ENCODE peak calls at places on chromosomes 16 and 17, in seven cellular contexts. N is left ventricle myocardium inferior, M is psoas muscle, B is epithelial cell of esophagus, T is cardiac fibroblast, J is heart right ventricle, U is body of pancreas. A is an unnamed sample.

GRCh38 chr16:56576585-56577299 is 11.9 kb downstream of the MT4 start:
- DNase-seq in N (peak), M (peak), B (peak), T (peak), J (peak), U (peak), A (no peak)

GRCh38 chr17:37039269-37039668 is 90.5 kb downstream of the AATF start:
- DNase-seq in N (no peak), M (no peak), B (no peak), T (no peak), J (no peak), U (no peak), A (no peak)

GRCh38 chr16:11597737-11598136 is 11.0 kb upstream of the LITAF start:
- DNase-seq in N (no peak), M (no peak), B (no peak), T (peak), J (no peak), U (no peak), A (no peak)

GRCh38 chr17:49691086-49691676 is 13.3 kb upstream of the SPOP start:
- DNase-seq in N (no peak), M (no peak), B (no peak), T (peak), J (peak), U (no peak), A (peak)

GRCh38 chr16:67579686-67580085 is 17.4 kb downstream of the CTCF start:
- DNase-seq in N (no peak), M (no peak), B (no peak), T (no peak), J (no peak), U (no peak), A (no peak)

GRCh38 chr17:39461911-39462641 is 790 bp downstream of the CDK12 start:
- DNase-seq in N (no peak), M (peak), B (no peak), T (no peak), J (no peak), U (peak), A (peak)

GRCh38 chr17:9139695-9140094 is 118.4 kb downstream of the NTN1 start:
- DNase-seq in N (no peak), M (no peak), B (no peak), T (no peak), J (no peak), U (no peak), A (no peak)

GRCh38 chr17:78278139-78278741 is 46.8 kb downstream of the TMEM235 start:
- DNase-seq in N (no peak), M (peak), B (no peak), T (no peak), J (no peak), U (no peak), A (no peak)

GRCh38 chr16:11181889-11182279 is 74.1 kb downstream of the SOCS1 start:
- DNase-seq in N (no peak), M (no peak), B (no peak), T (peak), J (no peak), U (peak), A (no peak)

GRCh38 chr16:50642349-50642748 is 38.8 kb downstream of the SNX20 start:
- DNase-seq in N (no peak), M (no peak), B (no peak), T (no peak), J (no peak), U (no peak), A (no peak)
- H3K4me3 ChIP-seq in N (no peak), M (no peak), B (no peak), T (no peak), J (no peak), U (no peak), A (no peak)

GRCh38 chr17:40617678-40618240 is 29.9 kb downstream of the SMARCE1 start:
- DNase-seq in N (no peak), M (no peak), B (peak), T (no peak), J (no peak), U (no peak), A (no peak)

GRCh38 chr17:40614431-40615294 is 33.0 kb downstream of the SMARCE1 start:
- DNase-seq in N (no peak), M (no peak), B (no peak), T (no peak), J (no peak), U (no peak), A (no peak)

GRCh38 chr17:40616592-40616991 is 31.0 kb downstream of the SMARCE1 start:
- DNase-seq in N (no peak), M (no peak), B (no peak), T (no peak), J (no peak), U (no peak), A (no peak)

GRCh38 chr17:40615295-40615988 is 32.2 kb downstream of the SMARCE1 start:
- DNase-seq in N (no peak), M (no peak), B (peak), T (peak), J (no peak), U (peak), A (no peak)

DNA sequence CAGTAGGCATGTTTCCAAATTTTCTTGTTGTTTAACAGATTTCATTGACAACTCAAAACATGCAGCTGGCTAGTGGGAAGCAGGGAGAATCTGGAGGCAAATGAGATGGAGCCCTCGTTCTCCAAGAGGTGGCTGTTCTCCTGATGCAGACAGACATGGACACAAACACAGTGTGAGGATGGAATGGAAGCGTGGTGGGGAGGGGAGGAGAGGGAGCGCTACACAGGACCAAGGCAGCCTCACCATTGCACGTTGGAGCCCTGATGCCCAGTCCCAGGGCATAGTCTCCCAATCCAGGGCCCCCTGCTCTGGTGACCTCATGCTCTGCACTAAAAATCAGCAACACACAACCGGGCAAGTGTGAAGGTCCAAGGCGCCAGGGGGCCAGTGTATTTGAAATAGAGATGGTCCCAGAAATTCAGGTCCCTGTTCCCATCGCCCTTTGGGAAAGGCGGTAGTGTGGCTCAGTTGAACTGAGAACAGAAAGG is 31.6 kb downstream of the SMARCE1 start:
- DNase-seq in N (no peak), M (no peak), B (no peak), T (no peak), J (no peak), U (no peak), A (no peak)
- TF ChIP-seq CTCF in N (no peak), M (no peak), B (no peak), T (no peak), J (no peak), U (no peak), A (no peak)

DNA sequence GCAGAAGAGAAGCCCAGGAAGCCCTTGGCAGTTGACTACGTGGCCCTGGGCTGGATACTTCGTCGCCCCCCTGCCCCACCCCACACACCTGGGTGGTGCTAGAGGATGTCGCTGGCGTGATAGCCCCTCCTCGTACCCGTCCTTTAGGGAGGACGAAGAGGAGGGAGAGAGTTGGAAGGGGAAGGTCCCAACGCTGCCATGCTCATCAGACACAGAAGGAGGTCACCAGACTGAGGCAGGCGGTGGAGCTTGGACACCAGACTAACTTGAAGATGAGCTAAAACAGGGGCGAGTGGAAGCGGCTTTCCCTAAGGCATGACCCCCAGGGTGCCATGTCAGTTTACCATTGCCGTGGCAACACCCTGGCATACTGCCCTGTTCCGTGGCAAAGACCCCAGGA is 11.0 kb downstream of the AIPL1 start:
- DNase-seq in N (no peak), M (no peak), B (no peak), T (no peak), J (no peak), U (no peak), A (no peak)
- H3K4me3 ChIP-seq in N (no peak), M (no peak), B (no peak), T (no peak), J (no peak), U (no peak), A (no peak)

GRCh38 chr16:69064789-69065313 is 40.6 kb upstream of the HAS3 start:
- DNase-seq in N (no peak), M (peak), B (no peak), T (no peak), J (no peak), U (no peak), A (no peak)
- TF ChIP-seq CTCF in N (no peak), M (no peak), B (no peak), T (no peak), J (no peak), U (no peak), A (no peak)

DNA sequence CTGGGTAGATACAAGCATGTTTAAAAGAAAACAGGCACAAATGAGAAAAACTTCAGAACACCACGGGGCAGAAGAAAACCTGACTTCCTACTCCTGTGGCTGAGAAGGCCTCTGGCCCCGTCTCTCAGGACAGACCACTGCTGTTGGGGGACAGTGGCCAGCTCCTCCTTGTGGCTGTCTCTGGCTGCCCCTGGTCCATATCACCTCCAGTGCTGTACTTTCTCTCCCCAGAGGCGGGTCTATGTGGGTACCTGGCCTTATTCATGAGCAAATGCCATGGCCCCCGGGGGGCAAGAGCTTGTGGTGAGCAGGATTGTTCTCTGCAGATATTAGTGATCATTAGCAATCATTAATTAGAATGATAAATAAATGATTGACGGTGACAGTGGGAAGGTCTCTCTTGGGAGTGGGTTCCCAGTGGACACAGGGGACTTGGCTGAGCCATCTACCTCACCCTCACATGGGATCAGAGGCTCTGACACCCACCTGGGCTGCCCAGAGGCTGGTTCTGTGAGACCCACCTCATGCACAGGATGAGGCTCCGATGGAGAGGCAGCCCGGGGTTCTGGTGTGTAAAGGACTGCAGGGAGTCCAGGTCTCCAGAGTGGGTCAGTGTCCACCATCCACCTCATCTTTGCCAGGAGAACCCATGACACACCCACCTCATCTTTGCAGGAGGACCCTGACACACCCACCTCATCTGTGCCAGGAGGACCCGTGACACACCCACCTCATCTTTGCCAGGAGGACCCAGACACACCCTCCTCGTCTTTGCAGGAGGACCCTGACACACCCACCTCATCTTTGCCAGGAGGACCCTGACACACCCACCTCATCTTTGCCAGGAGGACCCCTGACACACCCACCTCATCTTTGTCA is 30.6 kb upstream of the CBFA2T3 start:
- DNase-seq in N (no peak), M (peak), B (no peak), T (no peak), J (no peak), U (no peak), A (no peak)
- H3K4me3 ChIP-seq in N (no peak), M (no peak), B (no peak), T (no peak), J (no peak), U (no peak), A (no peak)

DNA sequence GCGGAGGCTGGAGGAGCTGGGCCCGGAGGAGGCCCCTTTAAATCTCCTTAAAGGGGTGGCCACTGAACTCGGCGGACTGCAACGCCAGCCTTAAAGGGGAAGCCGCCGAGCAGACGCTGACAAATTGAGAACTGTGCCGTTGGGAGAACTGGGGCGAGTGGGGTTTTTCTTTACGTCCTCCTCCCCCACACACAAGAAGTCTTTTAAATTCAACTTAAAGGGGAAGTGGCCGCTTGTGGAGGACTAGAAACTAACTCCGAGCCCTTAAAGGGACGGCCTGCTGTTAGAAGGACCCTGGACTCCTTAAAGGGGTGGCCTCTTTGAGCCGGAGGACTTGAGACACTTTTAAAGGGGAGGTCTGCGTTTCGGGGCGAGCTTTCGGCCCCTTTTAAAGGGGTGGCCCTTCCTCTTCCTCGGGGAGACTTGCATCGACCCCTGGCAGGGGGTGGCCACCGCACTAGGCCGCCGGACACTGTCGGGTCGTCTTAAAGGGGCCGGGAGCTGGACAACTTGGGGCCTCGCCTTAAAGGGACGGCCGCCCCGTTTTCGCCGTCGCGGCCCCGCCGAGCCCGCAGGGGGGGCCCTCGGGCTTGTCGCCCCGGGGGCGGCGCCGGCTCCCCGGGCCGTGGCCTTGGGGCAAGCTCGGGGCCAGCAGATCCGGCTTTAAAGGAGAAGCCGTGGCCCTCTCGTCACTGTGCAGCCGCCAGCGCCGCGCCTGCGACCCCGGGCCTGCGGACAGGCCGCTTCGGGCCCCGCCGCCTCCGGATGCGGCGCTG is 688 bp downstream of the FBRS start:
- DNase-seq in N (peak), M (peak), B (peak), T (peak), J (peak), U (peak), A (peak)
- TF ChIP-seq CTCF in N (peak), M (no peak), B (no peak), T (no peak), J (peak), U (no peak), A (no peak)

DNA sequence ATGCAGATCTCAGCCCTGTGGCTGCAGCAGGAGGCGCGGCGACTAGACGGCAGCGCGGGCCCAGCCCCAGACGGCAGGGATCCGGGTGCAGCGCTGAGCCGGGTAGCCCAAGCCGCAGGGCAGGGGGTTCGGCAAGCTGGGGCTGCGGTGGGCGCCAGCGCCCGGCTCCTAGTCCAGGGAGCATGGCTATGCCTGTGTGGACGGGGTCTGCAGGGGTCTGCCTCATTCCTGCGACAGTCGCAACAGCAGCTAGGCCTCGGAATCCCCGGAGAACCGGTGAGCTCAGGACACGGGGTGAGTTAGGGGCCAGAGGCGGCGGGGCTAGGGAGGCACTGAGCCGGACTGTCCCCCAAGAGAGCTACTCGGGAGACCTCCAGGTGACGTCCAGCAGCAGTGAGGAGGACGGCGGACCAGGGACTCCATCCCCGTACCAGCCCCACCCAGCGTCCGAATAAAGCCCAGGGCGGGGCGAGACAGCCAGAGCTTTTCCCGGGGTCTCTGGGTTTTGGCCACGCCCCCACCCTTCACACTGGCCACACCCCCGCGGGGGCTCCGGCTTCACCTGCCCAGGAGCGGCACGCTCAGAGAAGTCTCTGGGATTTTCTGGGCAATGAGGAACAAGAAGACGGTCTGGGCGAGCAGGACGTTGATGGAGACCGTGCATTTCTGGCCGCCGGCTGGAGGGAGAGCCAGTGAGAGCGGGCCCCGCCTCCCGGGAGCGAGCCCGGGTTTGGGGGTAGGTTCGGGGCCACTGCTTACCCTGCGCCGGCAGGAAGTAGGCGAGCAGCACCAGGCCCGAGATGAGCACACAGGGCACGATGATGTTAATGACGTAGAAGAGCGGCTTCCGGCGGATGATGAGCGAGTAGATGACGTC is 1.1 kb downstream of the C17orf107 start:
- DNase-seq in N (no peak), M (no peak), B (no peak), T (no peak), J (no peak), U (peak), A (peak)
- H3K4me3 ChIP-seq in N (peak), M (peak), B (no peak), T (no peak), J (peak), U (no peak), A (peak)

DNA sequence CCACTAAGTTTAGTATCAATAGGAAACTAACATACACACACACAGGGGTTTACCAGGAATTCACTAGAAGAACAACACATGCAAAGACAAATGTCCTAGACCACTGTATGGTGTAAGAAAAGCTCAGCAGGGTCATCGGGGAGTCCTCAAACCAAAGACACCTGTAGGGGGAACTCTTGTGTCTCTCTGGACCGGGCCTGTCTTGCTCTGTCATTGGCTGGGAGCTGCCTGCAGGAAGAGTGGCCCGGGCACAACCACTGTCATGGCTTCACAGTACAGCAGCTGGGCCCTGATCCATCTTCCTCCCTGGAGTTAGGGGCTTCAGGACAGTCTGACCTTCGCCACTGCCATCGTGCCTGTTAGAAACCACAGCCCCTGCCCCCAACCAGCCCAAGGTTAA is 263.6 kb upstream of the DYNLRB2 start:
- DNase-seq in N (no peak), M (no peak), B (no peak), T (no peak), J (no peak), U (no peak), A (no peak)
- TF ChIP-seq CTCF in N (no peak), M (no peak), B (no peak), T (no peak), J (no peak), U (no peak), A (no peak)

GRCh38 chr17:29613856-29614255 is 8.9 kb downstream of the CORO6 start:
- DNase-seq in N (no peak), M (peak), B (no peak), T (no peak), J (no peak), U (no peak), A (no peak)
- H3K4me3 ChIP-seq in N (peak), M (peak), B (no peak), T (peak), J (peak), U (no peak), A (peak)

GRCh38 chr16:2708955-2709587 is 11.0 kb downstream of the PRSS27 start:
- DNase-seq in N (no peak), M (no peak), B (no peak), T (no peak), J (no peak), U (no peak), A (no peak)
- TF ChIP-seq CTCF in N (no peak), M (no peak), B (no peak), T (no peak), J (no peak), U (no peak), A (no peak)

A was measured in coronary artery.